ENCODE peak calls at places on chromosomes 16 and 17, in seven cellular contexts. S, J, B, X, A, G and E are unnamed samples.

GRCh38 chr16:35636831-35637230 is 2177.4 kb downstream of the TP53TG3F start:
- DNase-seq in G (no peak), J (no peak), B (no peak), A (no peak), S (no peak), X (no peak), E (no peak)

GRCh38 chr16:8660841-8661301 is 13.5 kb upstream of the ABAT start:
- DNase-seq in J (no peak), B (peak), S (peak), G (peak), X (peak), A (peak), E (peak)

GRCh38 chr16:67391424-67392300 is 1.6 kb downstream of the TPPP3 start:
- DNase-seq in A (peak), J (no peak), G (no peak), S (peak), X (no peak), B (no peak), E (no peak)

GRCh38 chr16:80824623-80825364 is 20.4 kb upstream of the CDYL2 start:
- DNase-seq in J (no peak), A (peak), G (no peak), X (peak), B (no peak), S (peak), E (no peak)

GRCh38 chr17:15393414-15393813 is 52.0 kb upstream of the TEKT3 start:
- DNase-seq in B (no peak), A (no peak), X (no peak), S (no peak), J (no peak), G (no peak), E (no peak)

GRCh38 chr17:74758846-74759163 is 10.4 kb downstream of the NHERF1 start:
- DNase-seq in A (peak), G (no peak), B (no peak), X (peak), S (no peak), J (no peak), E (no peak)

GRCh38 chr16:15950167-15950854 is 895 bp downstream of the ABCC1 start:
- DNase-seq in S (no peak), G (peak), A (peak), B (peak), J (peak), X (peak), E (peak)

GRCh38 chr16:88803264-88803987 is at the start of gene CDT1:
- DNase-seq in G (peak), X (peak), S (peak), B (peak), J (peak), A (peak), E (peak)

GRCh38 chr17:58184308-58184985 is 8.1 kb upstream of the EPX start:
- DNase-seq in B (no peak), G (no peak), X (no peak), A (peak), J (no peak), S (no peak), E (no peak)

GRCh38 chr17:76397687-76398522 is 13.5 kb downstream of the SPHK1 start:
- DNase-seq in A (peak), S (peak), G (peak), X (peak), B (peak), J (peak), E (peak)